ENCODE peak calls at places on chromosomes 12 and 14, in six cellular contexts. C is ovary, S is pancreas, W is right cardiac atrium, I is spleen, G is upper lobe of right lung. Z is an unnamed sample.

GRCh38 chr14:39025810-39026627 is 77.0 kb downstream of the SEC23A start:
- DNase-seq in C (no peak), S (no peak), W (no peak), I (no peak), G (no peak), Z (peak; percentile 48)

GRCh38 chr14:55802986-55803431 is 223.0 kb downstream of the KTN1 start:
- DNase-seq in C (no peak), S (no peak), W (no peak), I (no peak), G (no peak), Z (no peak)

GRCh38 chr14:78530078-78530477 is 359.9 kb downstream of the NRXN3 start:
- DNase-seq in C (no peak), S (no peak), W (no peak), I (no peak), G (no peak), Z (peak; percentile 2)

GRCh38 chr12:93042684-93043083 is 113.6 kb upstream of the EEA1 start:
- DNase-seq in C (no peak), S (no peak), W (no peak), I (no peak), G (no peak), Z (no peak)

GRCh38 chr14:96538663-96539317 is 36.6 kb downstream of the PAPOLA start:
- DNase-seq in C (no peak), S (no peak), W (no peak), I (no peak), G (no peak), Z (no peak)

GRCh38 chr14:100687386-100687785 is 39.3 kb upstream of the DLK1 start:
- DNase-seq in C (no peak), S (no peak), W (peak; percentile 50), I (no peak), G (no peak), Z (no peak)

GRCh38 chr12:114848661-114849060 is 164.7 kb upstream of the TBX3 start:
- DNase-seq in C (peak; percentile 38), S (no peak), W (no peak), I (no peak), G (no peak), Z (peak; percentile 82)

GRCh38 chr12:1795785-1796514 is 24.4 kb upstream of the LRTM2 start:
- DNase-seq in C (peak; percentile 90), S (peak; percentile 91), W (peak; percentile 98), I (peak; percentile 100), G (peak; percentile 97), Z (peak; percentile 82)

GRCh38 chr12:40727774-40728483 is 35.7 kb downstream of the CNTN1 start:
- DNase-seq in C (no peak), S (no peak), W (no peak), I (no peak), G (no peak), Z (no peak)

GRCh38 chr12:120222288-120222832 is 21.4 kb upstream of the RPLP0 start:
- DNase-seq in C (no peak), S (no peak), W (no peak), I (no peak), G (no peak), Z (no peak)

GRCh38 chr14:38808734-38809455 is 294.1 kb downstream of the SEC23A start:
- DNase-seq in C (no peak), S (no peak), W (no peak), I (no peak), G (no peak), Z (no peak)

GRCh38 chr12:546920-547845 is 87.4 kb downstream of the B4GALNT3 start:
- DNase-seq in C (peak; percentile 26), S (peak; percentile 35), W (peak; percentile 90), I (peak; percentile 93), G (peak; percentile 85), Z (no peak)

GRCh38 chr14:81366884-81367283 is 33.2 kb downstream of the STON2 start:
- DNase-seq in C (no peak), S (no peak), W (no peak), I (no peak), G (no peak), Z (no peak)

GRCh38 chr14:34035177-34035933 is 84.5 kb upstream of the EGLN3 start:
- DNase-seq in C (no peak), S (no peak), W (peak; percentile 80), I (no peak), G (no peak), Z (no peak)

GRCh38 chr14:26598081-26598671 is 343 bp upstream of the NOVA1 start:
- DNase-seq in C (peak; percentile 92), S (peak; percentile 82), W (peak; percentile 91), I (peak; percentile 69), G (peak; percentile 75), Z (peak; percentile 21)

GRCh38 chr12:104736307-104736706 is 221.8 kb downstream of the SLC41A2 start:
- DNase-seq in C (no peak), S (no peak), W (no peak), I (no peak), G (no peak), Z (peak; percentile 67)

GRCh38 chr12:104737113-104737512 is 221.0 kb downstream of the SLC41A2 start:
- DNase-seq in C (no peak), S (no peak), W (no peak), I (no peak), G (no peak), Z (no peak)

GRCh38 chr12:104737682-104738370 is 220.3 kb downstream of the SLC41A2 start:
- DNase-seq in C (no peak), S (no peak), W (no peak), I (no peak), G (no peak), Z (no peak)

GRCh38 chr12:104734541-104735075 is 223.5 kb downstream of the SLC41A2 start:
- DNase-seq in C (no peak), S (no peak), W (no peak), I (no peak), G (no peak), Z (no peak)

GRCh38 chr12:104735801-104736200 is 222.3 kb downstream of the SLC41A2 start:
- DNase-seq in C (no peak), S (no peak), W (no peak), I (no peak), G (no peak), Z (no peak)
- H3K27ac ChIP-seq in C (no peak overlapping the region), S (no peak overlapping the region), W (no peak overlapping the region), I (peak overlapping the region; percentile 17), G (no peak overlapping the region), Z (no peak overlapping the region)

GRCh38 chr14:45085004-45085403 is 1.1 kb downstream of the PRPF39 start:
- DNase-seq in C (no peak), S (no peak), W (no peak), I (no peak), G (no peak), Z (no peak)
- H3K27ac ChIP-seq in C (no peak overlapping the region), S (peak overlapping the region; percentile 73), W (no peak overlapping the region), I (peak overlapping the region; percentile 83), G (peak overlapping the region; percentile 85), Z (no peak overlapping the region)

GRCh38 chr14:70143306-70143705 is 45.4 kb downstream of the SLC8A3 start:
- DNase-seq in C (no peak), S (no peak), W (no peak), I (no peak), G (no peak), Z (no peak)

GRCh38 chr14:70139384-70139783 is 49.4 kb downstream of the SLC8A3 start:
- DNase-seq in C (no peak), S (no peak), W (no peak), I (no peak), G (no peak), Z (no peak)

GRCh38 chr14:70140614-70141013 is 48.1 kb downstream of the SLC8A3 start:
- DNase-seq in C (no peak), S (no peak), W (no peak), I (no peak), G (no peak), Z (no peak)
- H3K27ac ChIP-seq in C (no peak overlapping the region), S (no peak overlapping the region), W (no peak overlapping the region), I (no peak overlapping the region), G (no peak overlapping the region), Z (no peak overlapping the region)

DNA sequence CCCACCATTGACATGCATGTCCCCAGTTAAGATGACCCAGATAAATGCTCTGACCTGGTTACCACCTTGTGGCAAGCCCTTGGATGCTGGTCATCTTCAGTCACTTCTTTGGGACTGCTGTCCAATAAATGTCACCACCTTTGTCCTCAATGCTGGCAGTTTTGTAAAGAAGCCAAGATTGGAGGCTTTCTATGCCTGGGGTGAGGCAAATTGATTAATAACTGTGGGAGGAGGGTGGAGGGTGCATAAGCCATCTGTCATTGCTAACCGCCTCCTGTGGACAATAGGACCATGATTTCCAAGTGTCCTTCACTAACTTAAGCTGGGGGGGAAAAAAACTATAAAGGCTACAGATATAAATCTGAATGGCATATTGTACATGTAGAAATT is 24.4 kb downstream of the ANKRD13A start:
- DNase-seq in C (no peak), S (no peak), W (no peak), I (no peak), G (no peak), Z (no peak)
- H3K27ac ChIP-seq in C (no peak overlapping the region), S (no peak overlapping the region), W (no peak overlapping the region), I (no peak overlapping the region), G (no peak overlapping the region), Z (no peak overlapping the region)

GRCh38 chr14:95299271-95299670 is 20.4 kb downstream of the CLMN start:
- DNase-seq in C (no peak), S (no peak), W (no peak), I (no peak), G (no peak), Z (no peak)
- H3K27ac ChIP-seq in C (no peak overlapping the region), S (no peak overlapping the region), W (no peak overlapping the region), I (no peak overlapping the region), G (no peak overlapping the region), Z (no peak overlapping the region)

DNA sequence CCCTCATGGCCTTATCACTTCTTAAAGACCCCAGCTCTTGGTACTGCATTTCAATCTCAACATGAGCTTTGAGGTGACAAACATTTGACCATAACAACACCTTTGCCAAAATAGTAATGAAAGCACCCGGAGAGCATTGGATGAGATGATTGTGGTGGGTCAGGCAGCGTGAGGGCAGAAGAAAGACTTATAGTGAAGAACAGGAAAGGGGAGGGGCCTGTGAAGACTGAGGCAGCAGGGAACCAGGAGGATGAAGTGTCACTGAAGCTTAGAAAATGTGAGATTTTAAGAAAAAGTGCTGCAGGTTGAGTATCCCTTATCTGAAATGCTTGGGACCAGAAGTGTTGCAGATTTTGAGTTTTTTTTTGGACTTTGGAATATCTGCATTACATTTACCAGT is 86.3 kb downstream of the EMP1 start:
- DNase-seq in C (no peak), S (no peak), W (no peak), I (no peak), G (no peak), Z (no peak)
- H3K27ac ChIP-seq in C (no peak overlapping the region), S (no peak overlapping the region), W (no peak overlapping the region), I (no peak overlapping the region), G (no peak overlapping the region), Z (no peak overlapping the region)

Z was measured in brain microvascular endothelial cell.